ENCODE peak calls at places on chromosomes 5 and 9, in four cellular contexts. H is uterus, I is sigmoid colon, O is right lobe of liver. U is an unnamed sample.

GRCh38 chr9:68731857-68732256 is 26.8 kb downstream of the PIP5K1B start:
- DNase-seq in H (no peak), I (no peak), O (no peak), U (no peak)

GRCh38 chr5:103139264-103139865 is 19.3 kb downstream of the PPIP5K2 start:
- DNase-seq in H (peak; percentile 70), I (peak; percentile 79), O (peak; percentile 63), U (no peak)

GRCh38 chr9:121239071-121239470 is 28.9 kb upstream of the GSN start:
- DNase-seq in H (no peak), I (no peak), O (no peak), U (no peak)

GRCh38 chr9:121820286-121821005 is 169.0 kb downstream of the DAB2IP start:
- DNase-seq in H (no peak), I (no peak), O (no peak), U (peak; percentile 13)

GRCh38 chr5:177600458-177601018 is 606 bp downstream of the B4GALT7 start:
- DNase-seq in H (no peak), I (no peak), O (no peak), U (no peak)

GRCh38 chr5:111043712-111044506 is 27.6 kb upstream of the TSLP start:
- DNase-seq in H (no peak), I (no peak), O (no peak), U (no peak)

GRCh38 chr9:86406366-86406765 is 52.2 kb upstream of the TUT7 start:
- DNase-seq in H (peak; percentile 39), I (no peak), O (no peak), U (no peak)

GRCh38 chr5:148237795-148238194 is 530 bp upstream of the MARCOL start:
- DNase-seq in H (no peak), I (no peak), O (no peak), U (no peak)

GRCh38 chr9:83146325-83146724 is 83.4 kb upstream of the RASEF start:
- DNase-seq in H (no peak), I (no peak), O (no peak), U (no peak)

GRCh38 chr9:37953775-37954437 is 50.0 kb upstream of the SLC25A51 start:
- DNase-seq in H (peak; percentile 83), I (no peak), O (no peak), U (no peak)
- H3K4me1 ChIP-seq in H (peaks cover 13% of the 10 kb centered on the region), I (peaks cover 22% of the 10 kb centered on the region), O (no peaks in the 10 kb centered on the region), U (peaks cover 15% of the 10 kb centered on the region)

DNA sequence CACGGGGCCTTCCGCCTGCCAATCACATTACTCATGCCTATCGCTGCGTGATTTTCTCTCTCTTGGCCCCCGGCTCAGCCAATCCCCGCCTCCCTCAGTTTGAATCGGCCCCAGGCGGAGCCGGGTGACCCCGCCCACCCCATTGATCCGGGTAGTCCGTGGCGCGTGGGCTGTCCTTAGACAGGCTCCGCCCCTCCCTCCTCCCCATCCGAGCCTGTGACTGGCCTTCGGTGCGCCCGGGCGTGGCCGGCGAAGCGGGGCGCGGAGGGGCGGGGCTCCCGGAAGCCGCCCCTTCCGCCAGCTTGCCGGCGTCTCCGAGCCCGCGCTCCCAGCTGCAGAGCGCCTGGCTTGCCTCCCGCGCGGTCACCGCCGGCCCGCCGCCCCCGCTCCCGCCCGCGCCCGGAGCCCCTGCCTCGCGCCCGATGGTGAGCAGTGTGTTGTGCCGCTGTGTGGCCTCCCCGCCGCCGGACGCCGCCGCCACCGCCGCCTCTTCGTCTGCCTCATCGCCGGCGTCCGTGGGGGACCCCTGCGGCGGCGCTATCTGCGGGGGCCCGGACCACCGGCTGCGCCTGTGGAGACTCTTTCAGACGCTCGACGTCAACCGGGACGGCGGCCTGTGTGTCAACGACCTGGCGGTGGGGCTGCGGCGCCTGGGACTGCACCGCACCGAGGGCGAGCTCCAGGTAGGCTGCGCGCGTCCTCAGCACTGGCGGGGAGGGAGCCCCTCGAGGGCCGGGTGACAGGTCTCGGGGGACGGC is at the start of gene SLC25A25:
- DNase-seq in H (peak; percentile 100), I (peak; percentile 100), O (peak; percentile 100), U (peak; percentile 100)
- TF ChIP-seq POLR2A in H (peak; percentile 84), I (no peak), O (peak; percentile 97), U (peak; percentile 84)

DNA sequence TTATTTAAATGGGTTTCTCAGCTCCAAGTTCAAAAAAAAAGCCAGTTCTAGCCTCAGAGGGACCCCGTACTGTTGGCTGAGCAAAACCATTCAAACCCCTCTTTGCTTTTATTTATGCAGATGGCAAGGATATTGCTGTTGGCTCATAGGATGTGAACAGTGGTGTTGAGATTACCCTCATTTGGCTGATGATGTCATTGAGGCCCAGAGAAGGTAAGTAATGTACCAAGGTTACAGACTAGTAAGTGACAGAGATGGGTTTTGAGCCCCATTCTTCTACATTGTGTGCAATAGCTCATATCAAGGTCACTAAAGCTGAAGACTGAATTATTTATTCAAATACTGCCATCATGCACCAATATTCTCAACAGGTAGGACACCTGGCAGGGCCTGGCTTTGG is 122.2 kb upstream of the PCA3 start:
- DNase-seq in H (no peak), I (no peak), O (no peak), U (no peak)
- H3K4me1 ChIP-seq in H (no peaks in the 10 kb centered on the region), I (peaks cover 10% of the 10 kb centered on the region), O (no peaks in the 10 kb centered on the region), U (no peaks in the 10 kb centered on the region)

DNA sequence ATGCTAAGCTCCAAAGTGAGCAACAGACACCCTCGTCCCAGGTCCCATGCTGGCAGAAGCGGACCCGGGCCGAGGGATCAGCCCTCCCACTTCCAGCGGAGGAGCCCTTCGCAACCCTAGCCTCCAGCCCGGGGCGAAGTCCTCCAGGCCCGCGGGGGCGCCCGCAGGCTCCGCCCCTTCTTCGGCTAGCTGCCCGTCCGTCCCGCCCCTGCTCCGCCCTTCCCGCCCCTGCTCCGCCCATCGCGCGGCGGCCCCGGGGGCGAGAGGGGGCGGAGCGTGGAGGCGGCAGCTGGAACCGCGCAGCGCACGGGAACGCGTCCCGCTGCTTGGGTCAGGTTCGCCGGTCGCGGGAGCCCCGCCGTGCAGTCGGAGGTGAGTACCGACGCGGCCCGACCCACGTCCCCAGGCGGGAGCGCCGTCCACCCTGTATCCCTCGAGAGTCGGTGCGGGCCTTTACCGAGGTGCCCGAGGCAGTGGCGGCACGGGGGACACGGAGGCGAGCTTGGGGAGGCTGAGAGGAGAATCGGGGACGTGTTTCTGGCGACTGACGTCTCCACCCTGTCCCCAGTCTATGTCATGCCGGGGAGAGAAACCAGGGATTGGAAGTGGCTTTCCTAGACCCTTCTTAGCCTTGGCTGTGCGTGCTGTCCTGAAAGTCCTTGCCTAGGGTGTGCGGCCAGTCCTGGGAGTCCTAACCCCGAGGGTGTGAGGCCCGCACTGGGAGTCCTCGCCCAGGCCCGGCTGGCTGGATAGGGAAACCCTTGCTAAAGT is at the start of gene ACO1:
- DNase-seq in H (peak; percentile 87), I (peak; percentile 94), O (peak; percentile 96), U (peak; percentile 94)
- TF ChIP-seq POLR2A in H (peak; percentile 80), I (peak; percentile 64), O (peak; percentile 97), U (peak; percentile 15)

GRCh38 chr9:14913366-14913765 is 3.1 kb upstream of the FREM1 start:
- DNase-seq in H (no peak), I (no peak), O (no peak), U (no peak)

GRCh38 chr9:14910178-14910805 is at the start of gene FREM1:
- DNase-seq in H (peak; percentile 59), I (peak; percentile 80), O (peak; percentile 53), U (peak; percentile 61)

GRCh38 chr9:14909631-14910177 is 524 bp downstream of the FREM1 start:
- DNase-seq in H (no peak), I (no peak), O (no peak), U (no peak)

GRCh38 chr9:14912849-14913248 is 2.6 kb upstream of the FREM1 start:
- DNase-seq in H (no peak), I (no peak), O (no peak), U (no peak)

DNA sequence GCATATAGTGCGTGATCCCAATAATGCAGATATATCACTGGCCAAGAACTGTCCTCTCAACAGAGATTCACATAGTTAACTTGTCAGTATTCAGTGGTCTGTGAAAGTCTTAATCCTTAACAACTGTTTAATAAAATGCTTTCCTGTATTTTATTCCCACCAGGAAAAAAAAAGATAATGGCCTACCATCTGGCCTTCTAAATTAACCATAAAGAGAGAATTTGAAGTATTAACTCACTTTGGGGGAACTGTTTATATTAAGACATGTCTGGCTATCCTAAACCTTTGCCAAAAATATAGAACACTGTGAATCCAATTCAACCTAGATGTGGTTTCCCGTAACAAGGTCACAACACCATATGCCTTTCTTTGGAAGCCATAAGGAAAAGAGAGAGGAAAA is 818 bp upstream of the FREM1 start:
- DNase-seq in H (no peak), I (no peak), O (no peak), U (no peak)
- H3K4me1 ChIP-seq in H (no peaks in the 10 kb centered on the region), I (peaks cover 38% of the 10 kb centered on the region), O (no peaks in the 10 kb centered on the region), U (no peaks in the 10 kb centered on the region)

DNA sequence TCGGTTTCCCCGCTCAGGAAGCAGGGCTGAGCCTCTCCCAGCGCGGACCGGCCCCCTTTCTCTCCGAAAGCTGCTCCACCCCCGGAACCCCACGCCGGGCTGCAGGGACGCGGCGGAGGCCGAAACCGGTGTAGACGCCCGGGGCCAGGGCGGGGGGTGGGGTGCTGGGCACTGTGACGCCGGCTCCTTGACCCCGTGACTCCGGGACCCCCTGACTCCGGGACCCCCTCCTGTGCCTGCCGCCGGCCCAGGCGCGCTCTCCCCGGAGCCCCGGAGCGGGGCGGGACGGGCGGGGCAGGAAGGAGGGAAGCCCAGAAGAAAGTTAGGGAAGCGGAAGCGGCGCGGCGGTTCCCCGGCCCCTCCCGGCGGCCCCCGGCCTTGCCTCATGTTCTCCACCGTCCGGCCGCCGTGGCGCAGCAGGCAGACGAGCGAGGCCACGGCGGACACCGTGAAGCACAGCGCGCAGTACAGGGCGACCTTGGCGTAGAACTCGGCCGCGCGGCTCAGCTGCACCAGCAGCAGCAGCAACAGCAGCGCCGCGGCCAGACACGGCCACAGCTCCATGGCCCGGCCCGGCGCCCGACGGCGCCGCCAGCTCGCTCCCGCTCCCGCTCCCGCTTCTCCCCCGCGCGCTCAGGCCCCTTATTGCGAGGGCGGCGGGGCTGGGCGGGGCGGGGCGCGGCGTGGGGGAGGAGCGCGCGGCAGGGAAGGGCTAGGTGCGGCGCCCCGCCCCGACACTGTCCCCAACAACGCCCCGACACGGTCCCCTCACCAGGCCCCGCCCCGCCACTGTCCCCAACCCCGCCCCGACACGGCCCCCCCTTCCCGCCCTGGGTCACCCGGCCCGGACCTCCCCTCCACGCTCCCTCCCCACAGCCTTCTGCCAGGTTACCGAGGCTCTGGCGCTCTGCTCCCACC is at the start of gene AGPAT2:
- DNase-seq in H (peak; percentile 60), I (peak; percentile 83), O (peak; percentile 94), U (peak; percentile 87)
- TF ChIP-seq POLR2A in H (no peak), I (no peak), O (peak; percentile 95), U (no peak)

GRCh38 chr9:19231126-19232035 is 888 bp downstream of the DENND4C start:
- DNase-seq in H (peak; percentile 42), I (peak; percentile 69), O (no peak), U (no peak)
- H3K4me1 ChIP-seq in H (no peaks in the 10 kb centered on the region), I (peaks cover 46% of the 10 kb centered on the region), O (peaks cover 15% of the 10 kb centered on the region), U (peaks cover 4% of the 10 kb centered on the region)

DNA sequence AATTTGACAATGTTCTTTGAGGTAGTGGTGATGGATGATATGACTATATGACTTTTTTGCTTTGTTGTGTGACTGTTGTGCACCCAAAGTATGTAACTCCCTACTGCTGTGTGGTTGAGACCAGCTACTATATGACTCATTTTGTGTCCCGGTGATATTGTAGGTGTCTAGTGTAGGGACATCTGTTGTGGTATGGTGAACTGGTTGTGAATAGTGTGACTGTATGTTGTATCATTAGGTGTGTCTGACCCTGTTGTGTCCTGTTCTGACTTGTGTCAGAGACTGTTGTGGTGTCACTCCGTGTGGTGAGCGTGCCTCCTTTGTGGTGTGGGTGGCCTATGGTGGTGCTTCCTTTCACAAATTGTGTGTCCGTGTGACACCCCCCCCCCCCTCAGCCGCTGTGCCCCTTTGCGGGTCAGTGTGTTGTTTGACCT is 11.2 kb upstream of the CXXC5 start:
- DNase-seq in H (no peak), I (no peak), O (no peak), U (no peak)
- TF ChIP-seq POLR2A in H (no peak), I (no peak), O (no peak), U (no peak)